ENCODE peak calls at places on chromosomes 3 and 15, in eight cellular contexts. Q, M, S, W, P, J, A and N are unnamed samples.

GRCh38 chr3:69353492-69353891 is 32.4 kb downstream of the FRMD4B start:
- DNase-seq in S (no peak), W (no peak), J (no peak), A (peak), M (no peak), Q (no peak), P (peak), N (no peak)

GRCh38 chr3:105139851-105140560 is 226.7 kb upstream of the ALCAM start:
- DNase-seq in M (no peak), Q (no peak), J (no peak), P (peak), A (no peak), W (no peak), S (no peak), N (no peak)

GRCh38 chr3:126111566-126112475 is 27.9 kb upstream of the SLC41A3 start:
- DNase-seq in M (no peak), P (no peak), Q (no peak), A (no peak), J (no peak), S (no peak), W (peak), N (peak)

GRCh38 chr3:134798681-134799311 is 3.7 kb downstream of the EPHB1 start:
- DNase-seq in W (no peak), S (no peak), P (no peak), A (no peak), Q (no peak), M (no peak), J (no peak), N (no peak)

GRCh38 chr3:163879172-163879571 is 1199.1 kb downstream of the SI start:
- DNase-seq in J (no peak), A (no peak), P (no peak), S (no peak), Q (no peak), W (no peak), M (no peak), N (no peak)

GRCh38 chr3:141444586-141445285 is 42.1 kb upstream of the RASA2 start:
- DNase-seq in Q (peak), W (no peak), P (no peak), A (no peak), J (no peak), M (no peak), S (no peak), N (no peak)

GRCh38 chr3:63067999-63068645 is 192.9 kb upstream of the CADPS start:
- DNase-seq in W (no peak), P (peak), S (peak), J (no peak), A (no peak), Q (peak), M (peak), N (no peak)

GRCh38 chr15:67300266-67300914 is 45.8 kb downstream of the IQCH start:
- DNase-seq in M (no peak), A (no peak), W (no peak), J (no peak), S (peak), P (no peak), Q (peak), N (no peak)

GRCh38 chr15:68885070-68885469 is 45.3 kb upstream of the SPESP1 start:
- DNase-seq in P (no peak), W (no peak), J (peak), Q (peak), A (no peak), S (peak), M (no peak), N (no peak)

GRCh38 chr3:57856675-57857074 is 100.6 kb downstream of the SLMAP start:
- DNase-seq in M (no peak), S (peak), W (no peak), J (no peak), Q (no peak), A (no peak), P (no peak), N (no peak)

GRCh38 chr3:49901351-49902339 is 2.0 kb downstream of the MST1R start:
- DNase-seq in M (no peak), P (no peak), Q (peak), A (no peak), J (no peak), W (no peak), S (peak), N (no peak)

GRCh38 chr3:134516905-134517304 is 31.0 kb downstream of the CEP63 start:
- DNase-seq in A (no peak), M (no peak), S (peak), Q (peak), W (no peak), J (no peak), P (no peak), N (no peak)

GRCh38 chr3:188689101-188689574 is 482.6 kb upstream of the TPRG1 start:
- DNase-seq in W (no peak), S (peak), J (peak), M (no peak), Q (peak), A (no peak), P (no peak), N (peak)

GRCh38 chr3:195700319-195700718 is 20.5 kb upstream of the MUC20 start:
- DNase-seq in M (no peak), P (no peak), J (no peak), S (no peak), Q (no peak), A (no peak), W (no peak), N (no peak)

GRCh38 chr3:13931172-13931571 is 51.3 kb upstream of the WNT7A start:
- DNase-seq in Q (no peak), J (no peak), W (no peak), A (no peak), S (no peak), M (no peak), P (no peak), N (no peak)

GRCh38 chr15:75058127-75058905 is 34.9 kb downstream of the PPCDC start:
- DNase-seq in S (no peak), W (no peak), Q (no peak), M (no peak), A (no peak), P (peak), J (no peak), N (no peak)

GRCh38 chr3:50623840-50624474 is 7.0 kb downstream of the MAPKAPK3 start:
- DNase-seq in P (peak), S (no peak), A (no peak), W (no peak), J (no peak), Q (no peak), M (no peak), N (no peak)

GRCh38 chr3:112405845-112406244 is 72.9 kb downstream of the CD200 start:
- DNase-seq in P (peak), J (no peak), A (no peak), W (no peak), Q (no peak), M (no peak), S (peak), N (no peak)

GRCh38 chr3:69092030-69092513 is 7.3 kb downstream of the ARL6IP5 start:
- DNase-seq in M (peak), S (no peak), Q (no peak), W (no peak), A (no peak), P (peak), J (no peak), N (no peak)

GRCh38 chr3:122563717-122564025 is 429 bp downstream of the PARP9 start:
- DNase-seq in A (no peak), S (peak), J (no peak), W (no peak), P (peak), M (no peak), Q (peak), N (no peak)

GRCh38 chr3:2579206-2579605 is 480.5 kb downstream of the CNTN4 start:
- DNase-seq in Q (no peak), S (no peak), W (no peak), P (no peak), A (no peak), J (no peak), M (no peak), N (no peak)

GRCh38 chr3:151085889-151086483 is 522 bp downstream of the MED12L start:
- DNase-seq in Q (no peak), P (no peak), S (no peak), W (peak), A (no peak), J (no peak), M (peak), N (no peak)

GRCh38 chr3:157436583-157437300 is at the start of gene PTX3:
- DNase-seq in M (peak), P (peak), A (peak), Q (peak), J (peak), S (peak), W (no peak), N (no peak)

GRCh38 chr15:65373163-65373651 is 4.6 kb downstream of the IGDCC3 start:
- DNase-seq in A (no peak), J (no peak), M (peak), P (no peak), S (no peak), W (no peak), Q (no peak), N (no peak)

GRCh38 chr3:158768361-158768787 is 33.5 kb upstream of the MFSD1 start:
- DNase-seq in J (no peak), Q (peak), P (no peak), S (peak), W (no peak), A (peak), M (peak), N (no peak)

GRCh38 chr3:36826240-36826639 is 61.9 kb upstream of the DCLK3 start:
- DNase-seq in Q (no peak), W (no peak), A (no peak), M (no peak), J (no peak), P (no peak), S (no peak), N (no peak)

GRCh38 chr15:47409601-47410000 is 307.7 kb upstream of the SEMA6D start:
- DNase-seq in P (no peak), M (no peak), Q (peak), A (no peak), J (peak), S (peak), W (no peak), N (no peak)

GRCh38 chr3:153210660-153211059 is 48.6 kb downstream of the RAP2B start:
- DNase-seq in W (no peak), S (peak), P (peak), Q (peak), J (no peak), M (peak), A (no peak), N (no peak)

GRCh38 chr3:87309601-87310000 is 33.2 kb upstream of the POU1F1 start:
- DNase-seq in S (no peak), A (no peak), J (no peak), P (no peak), Q (no peak), W (no peak), M (no peak), N (no peak)

GRCh38 chr3:141367038-141367730 is 1.1 kb upstream of the ZBTB38 start:
- DNase-seq in J (peak), A (no peak), S (peak), M (no peak), Q (peak), P (no peak), W (no peak), N (peak)

GRCh38 chr3:29406433-29406832 is 125.6 kb downstream of the RBMS3 start:
- DNase-seq in M (no peak), S (no peak), Q (no peak), J (no peak), W (no peak), A (no peak), P (no peak), N (no peak)

GRCh38 chr15:38558714-38559059 is 5.9 kb downstream of the RASGRP1 start:
- DNase-seq in A (no peak), J (no peak), Q (peak), P (no peak), S (peak), W (no peak), M (peak), N (no peak)

GRCh38 chr15:67413770-67414429 is 107.0 kb upstream of the C15orf61 start:
- DNase-seq in J (no peak), W (no peak), S (peak), P (no peak), M (no peak), Q (peak), A (no peak), N (no peak)

GRCh38 chr3:141643391-141643790 is 94.7 kb upstream of the RNF7 start:
- DNase-seq in Q (peak), J (no peak), P (no peak), S (peak), M (no peak), A (no peak), W (no peak), N (no peak)

GRCh38 chr3:176861137-176861536 is 336.1 kb downstream of the TBL1XR1 start:
- DNase-seq in W (no peak), A (no peak), P (no peak), J (no peak), S (no peak), M (no peak), Q (no peak), N (no peak)

GRCh38 chr3:37680393-37680792 is 181.3 kb upstream of the CTDSPL start:
- DNase-seq in M (no peak), A (no peak), W (no peak), J (no peak), S (no peak), P (no peak), Q (peak), N (no peak)

DNA sequence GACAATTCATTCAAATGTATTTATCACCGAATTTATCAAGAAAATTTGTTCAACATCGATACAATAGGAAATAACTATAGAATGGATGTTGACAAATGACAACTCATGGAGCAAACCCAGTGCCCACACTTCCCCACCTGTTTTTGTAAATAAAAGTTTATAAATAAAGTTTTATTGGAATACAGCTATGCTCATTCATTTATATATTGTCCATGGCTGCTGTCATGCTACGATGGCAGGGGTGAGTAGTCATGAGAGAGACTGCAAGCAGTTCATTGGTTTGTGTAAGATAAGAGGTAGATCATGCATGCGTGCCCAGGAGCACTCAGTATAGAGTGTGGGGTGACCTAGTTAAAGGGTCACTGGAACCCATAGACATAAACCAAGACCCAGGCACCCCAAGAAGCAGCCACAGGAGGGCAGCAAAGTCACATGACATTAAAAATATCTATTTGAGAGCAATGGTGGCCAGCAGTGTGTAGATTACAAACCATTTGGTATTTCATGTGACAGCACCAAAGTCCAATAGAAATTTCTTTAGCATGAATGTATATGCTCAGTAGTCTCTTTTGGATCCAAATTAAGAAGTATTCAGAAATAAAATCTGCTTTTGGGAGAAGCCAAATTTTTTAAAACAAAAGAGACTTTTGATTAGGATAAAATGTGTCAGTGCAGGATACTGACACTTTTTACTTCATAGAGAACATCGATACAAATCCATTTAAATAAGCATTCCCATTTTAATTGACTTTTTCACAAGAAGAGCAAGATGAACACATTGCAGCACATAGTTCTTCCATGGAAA is 794.8 kb downstream of the MCTP2 start:
- DNase-seq in S (peak), P (peak), M (peak), Q (peak), J (no peak), W (no peak), A (peak), N (no peak)
- TF ChIP-seq CTCF in S (peak), P (peak), M (peak), Q (peak), J (peak), W (no peak), A (peak), N (peak)

DNA sequence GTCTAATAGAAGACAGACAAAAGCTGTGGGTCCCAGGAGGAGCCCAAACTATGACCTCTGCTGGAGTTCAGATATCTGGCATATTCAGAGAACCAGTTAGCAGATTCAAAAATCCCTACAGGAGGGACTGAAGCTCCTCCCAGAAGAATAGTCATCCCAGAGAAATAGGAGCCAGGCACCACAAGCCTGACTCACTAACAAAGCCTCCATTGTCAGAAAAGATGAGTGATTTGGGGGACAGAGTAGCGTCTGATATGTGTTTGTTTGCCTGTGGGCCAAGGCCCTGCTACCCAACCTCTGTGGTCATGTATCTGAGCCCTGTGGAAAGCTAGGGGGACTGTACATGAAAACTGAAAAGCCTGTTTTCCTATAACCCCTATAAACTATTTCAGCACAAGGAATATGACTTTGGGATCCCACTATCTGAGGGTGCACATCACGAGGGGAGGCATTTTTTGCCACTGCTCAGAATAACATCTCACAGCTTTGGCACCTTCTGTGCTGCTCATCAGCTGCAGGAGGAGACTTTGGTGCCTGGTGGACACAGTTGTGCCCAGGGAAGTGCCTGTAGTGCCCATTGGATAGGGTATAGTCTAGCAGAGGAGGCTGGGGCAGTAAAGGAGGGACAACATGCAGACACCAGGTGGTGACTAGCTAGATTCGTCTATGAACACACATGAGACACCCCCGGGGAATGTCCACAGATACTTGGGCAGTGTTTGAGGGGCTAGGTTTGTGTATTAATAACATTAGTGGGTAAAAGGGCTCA is 9.7 kb upstream of the LARP6 start:
- DNase-seq in A (no peak), S (peak), P (no peak), J (no peak), W (no peak), M (no peak), Q (peak), N (no peak)
- TF ChIP-seq CTCF in A (no peak), S (no peak), P (no peak), J (no peak), W (no peak), M (no peak), Q (no peak), N (no peak)

DNA sequence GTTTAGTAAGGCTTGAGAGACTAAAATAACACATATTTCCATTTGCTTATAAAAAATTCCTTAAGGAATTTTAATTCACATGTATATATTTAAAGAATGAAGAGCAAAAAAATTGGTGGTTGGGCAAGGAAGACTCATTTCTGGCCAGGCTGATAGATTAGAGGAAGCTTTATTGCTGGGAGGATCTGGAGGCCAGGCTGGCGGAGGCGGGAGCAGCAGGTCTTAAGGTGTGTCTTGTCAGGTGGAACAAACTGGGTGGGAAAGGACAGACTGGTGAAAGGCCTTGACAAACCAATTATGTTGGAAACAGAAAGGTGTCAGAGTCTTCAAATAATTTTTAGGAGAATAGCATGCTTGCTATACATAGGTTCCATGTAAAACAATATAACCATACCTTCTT is 124.7 kb downstream of the EPHA3 start:
- DNase-seq in W (no peak), S (no peak), P (no peak), J (no peak), A (no peak), Q (no peak), M (no peak), N (no peak)
- TF ChIP-seq CTCF in W (no peak), S (no peak), P (no peak), J (no peak), A (no peak), Q (no peak), M (no peak), N (no peak)

GRCh38 chr15:62594017-62594416 is 428.9 kb upstream of the C2CD4B start:
- DNase-seq in Q (no peak), M (no peak), P (no peak), J (no peak), A (no peak), W (no peak), S (no peak), N (no peak)

GRCh38 chr15:62584301-62585235 is 419.5 kb upstream of the C2CD4B start:
- DNase-seq in M (no peak), Q (no peak), P (no peak), J (no peak), S (no peak), A (no peak), W (no peak), N (no peak)

GRCh38 chr15:62591842-62592838 is 427.1 kb upstream of the C2CD4B start:
- DNase-seq in J (no peak), M (no peak), A (no peak), Q (peak), W (no peak), S (no peak), P (no peak), N (no peak)

GRCh38 chr15:62592920-62593319 is 427.8 kb upstream of the C2CD4B start:
- DNase-seq in S (no peak), Q (peak), A (no peak), M (no peak), W (no peak), J (no peak), P (no peak), N (no peak)

GRCh38 chr15:62588930-62589655 is 424.0 kb upstream of the C2CD4B start:
- DNase-seq in Q (peak), A (no peak), J (no peak), W (no peak), S (peak), P (no peak), M (no peak), N (no peak)
- TF ChIP-seq CTCF in Q (peak), A (no peak), J (no peak), W (no peak), S (peak), P (no peak), M (no peak), N (no peak)

DNA sequence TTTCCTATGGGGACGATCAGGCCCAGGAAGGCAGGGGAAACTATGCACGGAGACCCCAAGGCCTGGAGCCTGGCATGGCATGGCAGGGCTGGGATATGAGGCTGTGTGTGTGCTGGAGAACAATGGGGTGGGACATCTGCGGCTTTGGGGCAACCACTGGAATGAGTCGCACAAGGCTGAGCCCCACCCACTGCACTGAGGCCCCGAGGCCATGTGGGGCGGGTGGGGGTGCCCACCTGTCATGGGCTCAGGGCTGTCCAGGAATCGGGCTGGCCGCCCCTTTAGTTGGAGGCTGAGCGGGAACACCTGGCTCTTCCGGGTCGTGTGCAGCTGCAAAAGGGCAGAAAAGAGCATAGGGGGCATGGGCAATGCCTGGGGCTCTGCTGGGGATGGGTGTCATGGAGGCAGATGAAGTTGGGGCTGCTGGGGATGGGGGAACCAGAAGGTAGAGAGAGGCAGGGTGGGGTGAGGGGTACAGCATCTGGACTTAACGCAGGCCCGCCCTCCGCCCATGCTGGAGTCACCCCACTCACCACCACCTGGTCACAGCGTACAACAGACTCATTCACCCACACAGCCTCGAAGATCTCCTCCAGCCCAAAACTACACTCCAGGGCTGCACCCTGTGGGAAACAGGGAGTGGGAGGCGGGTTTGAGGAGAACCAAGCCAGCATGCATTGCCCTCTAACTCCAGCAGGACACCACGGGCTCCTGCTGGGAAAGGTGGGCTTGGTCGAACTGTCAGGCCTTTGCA is 31.1 kb downstream of the PLXND1 start:
- DNase-seq in A (no peak), Q (no peak), M (no peak), S (no peak), W (no peak), J (no peak), P (no peak), N (no peak)
- TF ChIP-seq CTCF in A (no peak), Q (no peak), M (no peak), S (no peak), W (no peak), J (no peak), P (no peak), N (no peak)